ENCODE peak calls at places on chromosome 20, in eight cellular contexts. V is neural progenitor cell; W is right lobe of liver; H is colonic mucosa; Y is aorta; N is Peyer's patch; P is CD8-positive, alpha-beta T cell; A is lower lobe of right lung. L is an unnamed sample.
A peak's percentile ranks its signal among the peaks of the same experiment; 100 is the strongest.

GRCh38 chr20:46698788-46699187 is 9.5 kb upstream of the TP53RK start:
- DNase-seq in V (no peak), N (no peak), P (no peak), Y (no peak), W (no peak), A (no peak), H (no peak), L (no peak)

GRCh38 chr20:13280609-13281324 is 59.7 kb downstream of the ISM1 start:
- DNase-seq in P (no peak), A (no peak), Y (no peak), N (no peak), W (no peak), H (no peak), V (no peak), L (no peak)

GRCh38 chr20:46255440-46256104 is 52.7 kb downstream of the CDH22 start:
- DNase-seq in V (no peak), H (peak; percentile 96), P (peak; percentile 7), A (peak; percentile 82), N (peak; percentile 19), Y (peak; percentile 84), W (peak; percentile 92), L (peak; percentile 87)

GRCh38 chr20:35523298-35523888 is 6.1 kb downstream of the C20orf173 start:
- DNase-seq in P (no peak), V (peak; percentile 38), W (no peak), H (no peak), Y (peak; percentile 44), A (no peak), N (peak; percentile 37), L (no peak)

GRCh38 chr20:49132995-49133451 is 55.1 kb downstream of the STAU1 start:
- DNase-seq in A (no peak), V (peak; percentile 74), P (no peak), H (peak; percentile 43), Y (no peak), W (no peak), N (no peak), L (no peak)

GRCh38 chr20:1308702-1309095 is 20.2 kb downstream of the SDCBP2 start:
- DNase-seq in P (no peak), H (no peak), V (no peak), N (no peak), Y (peak; percentile 56), A (no peak), W (no peak), L (no peak)

GRCh38 chr20:2179233-2179580 is 77.6 kb downstream of the STK35 start:
- DNase-seq in N (no peak), V (no peak), Y (no peak), H (no peak), A (no peak), P (no peak), W (no peak), L (no peak)

GRCh38 chr20:60037120-60037499 is 78.9 kb downstream of the CDH26 start:
- DNase-seq in P (no peak), N (no peak), A (no peak), Y (peak; percentile 59), V (no peak), W (no peak), H (no peak), L (no peak)

GRCh38 chr20:63121749-63122405 is 94.1 kb downstream of the YTHDF1 start:
- DNase-seq in W (peak; percentile 37), Y (peak; percentile 67), A (peak; percentile 30), N (no peak), P (no peak), H (no peak), V (no peak), L (peak; percentile 17)

GRCh38 chr20:35327074-35327976 is 35.1 kb upstream of the FAM83C start:
- DNase-seq in P (no peak), A (no peak), H (peak; percentile 89), V (no peak), N (no peak), W (peak; percentile 82), Y (no peak), L (no peak)

GRCh38 chr20:20711413-20711812 is 1.0 kb downstream of the RALGAPA2 start:
- DNase-seq in Y (no peak), N (peak; percentile 35), P (no peak), H (peak; percentile 48), A (no peak), W (no peak), V (no peak), L (no peak)

GRCh38 chr20:46264391-46265266 is 43.7 kb downstream of the CDH22 start:
- DNase-seq in W (no peak), H (no peak), P (no peak), V (no peak), Y (no peak), N (no peak), A (no peak), L (no peak)

GRCh38 chr20:44489931-44490330 is 14.3 kb downstream of the TTPAL start:
- DNase-seq in N (no peak), Y (no peak), H (no peak), V (no peak), P (no peak), A (no peak), W (no peak), L (no peak)
- H3K4me1 ChIP-seq in N (no peaks in the 10 kb centered on the region), Y (no peaks in the 10 kb centered on the region), H (no peaks in the 10 kb centered on the region), V (no peaks in the 10 kb centered on the region), P (peaks cover 6% of the 10 kb centered on the region), A (no peaks in the 10 kb centered on the region), W (no peaks in the 10 kb centered on the region), L (peaks cover 8% of the 10 kb centered on the region)

GRCh38 chr20:58843128-58843556 is 7.6 kb downstream of the GNAS-AS1 start:
- DNase-seq in W (no peak), H (no peak), P (no peak), A (no peak), V (no peak), N (no peak), Y (no peak), L (no peak)
- H3K4me3 ChIP-seq in W (no peak overlapping the region), H (no peak overlapping the region), P (no peak overlapping the region), A (no peak overlapping the region), V (peak overlapping the region; percentile 49), N (no peak overlapping the region), Y (no peak overlapping the region), L (no peak overlapping the region)

GRCh38 chr20:17615645-17616479 is 46.0 kb downstream of the DSTN start:
- DNase-seq in W (no peak), N (peak; percentile 6), H (peak; percentile 27), A (peak; percentile 49), Y (peak; percentile 74), P (no peak), V (no peak), L (no peak)

GRCh38 chr20:17617212-17617867 is 47.5 kb downstream of the DSTN start:
- DNase-seq in V (peak; percentile 75), N (peak; percentile 20), Y (peak; percentile 87), W (peak; percentile 49), H (peak; percentile 46), A (peak; percentile 71), P (peak; percentile 25), L (peak; percentile 37)

GRCh38 chr20:17614812-17615644 is 45.2 kb downstream of the DSTN start:
- DNase-seq in V (no peak), Y (peak; percentile 79), N (peak; percentile 13), P (no peak), W (no peak), A (peak; percentile 61), H (peak; percentile 29), L (peak; percentile 73)

GRCh38 chr20:17617868-17618672 is 48.2 kb downstream of the DSTN start:
- DNase-seq in V (no peak), Y (peak; percentile 75), P (no peak), H (peak; percentile 19), A (peak; percentile 58), N (peak; percentile 13), W (peak; percentile 46), L (peak; percentile 35)

GRCh38 chr20:17616480-17617211 is 46.8 kb downstream of the DSTN start:
- DNase-seq in Y (peak; percentile 76), W (peak; percentile 42), P (no peak), V (no peak), N (peak; percentile 13), H (peak; percentile 18), A (peak; percentile 41), L (peak; percentile 64)
- H3K27ac ChIP-seq in Y (no peak overlapping the region), W (no peak overlapping the region), P (no peak overlapping the region), V (no peak overlapping the region), N (no peak overlapping the region), H (no peak overlapping the region), A (no peak overlapping the region), L (no peak overlapping the region)

DNA sequence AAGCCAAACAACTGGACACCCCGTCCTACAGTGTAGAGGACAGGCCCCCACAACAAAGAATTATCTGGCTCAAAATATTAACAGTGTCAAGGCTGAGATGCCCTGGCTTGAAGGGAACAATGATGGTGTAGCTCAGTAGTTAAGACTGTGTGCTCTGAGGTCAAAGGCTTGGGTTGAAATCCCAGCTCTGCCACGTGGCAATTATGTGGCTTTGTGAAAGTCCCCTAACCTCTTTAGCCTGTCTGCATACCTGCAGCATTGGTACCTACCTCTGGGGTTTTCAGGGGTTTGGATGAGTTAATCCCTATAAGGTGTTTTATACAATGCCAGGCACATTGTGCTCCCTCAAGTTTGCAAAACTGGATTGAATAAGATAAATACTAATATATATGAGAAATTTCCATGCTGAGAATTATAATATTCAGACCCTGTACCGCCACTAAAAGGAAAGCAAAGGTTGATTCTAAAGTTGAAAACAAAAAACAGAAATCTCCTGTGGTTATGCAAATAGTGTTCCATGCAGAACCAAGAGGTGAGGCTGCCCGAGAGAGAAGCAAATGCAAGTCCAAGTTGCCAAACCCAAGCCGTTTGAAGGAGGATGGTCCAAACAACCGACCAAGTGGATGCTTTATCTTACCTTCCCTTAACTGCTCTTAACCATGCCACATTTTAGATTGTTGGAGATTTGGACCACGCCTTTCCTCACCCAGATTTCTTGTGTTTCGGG is 199.8 kb downstream of the NFATC2 start:
- DNase-seq in N (no peak), H (no peak), Y (no peak), W (no peak), A (no peak), P (no peak), V (no peak), L (peak; percentile 2)
- H3K4me1 ChIP-seq in N (no peaks in the 10 kb centered on the region), H (no peaks in the 10 kb centered on the region), Y (no peaks in the 10 kb centered on the region), W (no peaks in the 10 kb centered on the region), A (no peaks in the 10 kb centered on the region), P (no peaks in the 10 kb centered on the region), V (no peaks in the 10 kb centered on the region), L (no peaks in the 10 kb centered on the region)